ENCODE peak calls at places on chromosomes 4 and X, in five cellular contexts. R, I, M, X and Z are unnamed samples.

GRCh38 chrX:65866146-65866545 is 173.7 kb downstream of the VSIG4 start:
- DNase-seq in R (no peak), I (peak; percentile 55), M (no peak), X (no peak), Z (no peak)

GRCh38 chr4:44446191-44446590 is 2.4 kb downstream of the KCTD8 start:
- DNase-seq in R (no peak), I (no peak), M (no peak), X (no peak), Z (no peak)

GRCh38 chr4:72031868-72032619 is at the start of gene NPFFR2:
- DNase-seq in R (no peak), I (no peak), M (peak; percentile 46), X (peak; percentile 23), Z (no peak)

GRCh38 chr4:147899512-147899911 is 167.6 kb downstream of the ARHGAP10 start:
- DNase-seq in R (no peak), I (no peak), M (no peak), X (no peak), Z (no peak)

GRCh38 chr4:51870441-51871188 is 27.7 kb downstream of the DCUN1D4 start:
- DNase-seq in R (peak; percentile 11), I (no peak), M (no peak), X (no peak), Z (no peak)

GRCh38 chr4:174437756-174438155 is 84.5 kb downstream of the HPGD start:
- DNase-seq in R (no peak), I (no peak), M (no peak), X (no peak), Z (no peak)

GRCh38 chr4:154164931-154165839 is 326.4 kb downstream of the DCHS2 start:
- DNase-seq in R (no peak), I (peak; percentile 69), M (no peak), X (peak; percentile 5), Z (no peak)

GRCh38 chr4:127731406-127731805 is 1.2 kb downstream of the SLC25A31 start:
- DNase-seq in R (no peak), I (no peak), M (no peak), X (no peak), Z (no peak)

GRCh38 chr4:96312049-96312685 is 472.3 kb downstream of the PDHA2 start:
- DNase-seq in R (no peak), I (no peak), M (no peak), X (no peak), Z (no peak)

GRCh38 chr4:145098675-145099037 is 545 bp downstream of the ABCE1 start:
- DNase-seq in R (peak; percentile 52), I (no peak), M (no peak), X (peak; percentile 69), Z (peak; percentile 56)

GRCh38 chr4:10106421-10107039 is 10.1 kb downstream of the WDR1 start:
- DNase-seq in R (peak; percentile 72), I (no peak), M (no peak), X (peak; percentile 84), Z (no peak)

GRCh38 chrX:105745863-105746262 is 76.5 kb upstream of the NRK start:
- DNase-seq in R (no peak), I (no peak), M (no peak), X (no peak), Z (no peak)

GRCh38 chrX:8504451-8504850 is 39.8 kb downstream of the VCX3B start:
- DNase-seq in R (peak; percentile 1), I (no peak), M (no peak), X (no peak), Z (no peak)

GRCh38 chr4:32268949-32269348 is 1548.8 kb downstream of the PCDH7 start:
- DNase-seq in R (peak; percentile 0), I (no peak), M (no peak), X (no peak), Z (no peak)

GRCh38 chr4:184344899-184345572 is 127.4 kb upstream of the ENPP6 start:
- DNase-seq in R (no peak), I (no peak), M (no peak), X (no peak), Z (no peak)

GRCh38 chr4:88975925-88976511 is 81.0 kb downstream of the FAM13A start:
- DNase-seq in R (no peak), I (no peak), M (no peak), X (no peak), Z (no peak)

GRCh38 chr4:1683903-1684755 is at the start of gene FAM53A:
- DNase-seq in R (peak; percentile 84), I (peak; percentile 36), M (peak; percentile 99), X (peak; percentile 92), Z (peak; percentile 58)

GRCh38 chr4:158350161-158350560 is 139.9 kb downstream of the TMEM144 start:
- DNase-seq in R (no peak), I (no peak), M (no peak), X (no peak), Z (no peak)

GRCh38 chrX:139831689-139832456 is 101.0 kb downstream of the ATP11C start:
- DNase-seq in R (peak; percentile 33), I (no peak), M (no peak), X (no peak), Z (no peak)

GRCh38 chrX:102548231-102548630 is 31.7 kb upstream of the TMSB15A start:
- DNase-seq in R (no peak), I (no peak), M (no peak), X (no peak), Z (no peak)

GRCh38 chr4:42638993-42639392 is 17.9 kb downstream of the ATP8A1 start:
- DNase-seq in R (no peak), I (peak; percentile 92), M (no peak), X (no peak), Z (no peak)

GRCh38 chr4:80142396-80143304 is 54.7 kb upstream of the PRDM8 start:
- DNase-seq in R (no peak), I (no peak), M (no peak), X (peak; percentile 76), Z (no peak)

GRCh38 chr4:121785479-121785878 is 15.6 kb upstream of the EXOSC9 start:
- DNase-seq in R (no peak), I (no peak), M (no peak), X (no peak), Z (no peak)

GRCh38 chr4:86845593-86845992 is 3.6 kb downstream of the SLC10A6 start:
- DNase-seq in R (no peak), I (no peak), M (no peak), X (no peak), Z (no peak)

GRCh38 chr4:46946914-46947313 is 37.9 kb upstream of the COX7B2 start:
- DNase-seq in R (peak; percentile 5), I (no peak), M (no peak), X (no peak), Z (no peak)

GRCh38 chr4:165152527-165152926 is 39.9 kb upstream of the TMEM192 start:
- DNase-seq in R (no peak), I (no peak), M (no peak), X (no peak), Z (no peak)

GRCh38 chr4:8334786-8335460 is 65.4 kb downstream of the HTRA3 start:
- DNase-seq in R (no peak), I (no peak), M (no peak), X (no peak), Z (peak; percentile 54)

GRCh38 chr4:187782425-187782824 is 213.1 kb upstream of the ZFP42 start:
- DNase-seq in R (no peak), I (no peak), M (no peak), X (no peak), Z (no peak)

GRCh38 chr4:145125396-145125795 is 27.3 kb downstream of the ABCE1 start:
- DNase-seq in R (no peak), I (no peak), M (no peak), X (no peak), Z (no peak)

GRCh38 chrX:38262715-38263620 is 42.3 kb upstream of the SRPX start:
- DNase-seq in R (no peak), I (no peak), M (no peak), X (no peak), Z (no peak)

GRCh38 chrX:40391662-40392061 is 189.1 kb upstream of the ATP6AP2 start:
- DNase-seq in R (no peak), I (no peak), M (no peak), X (no peak), Z (no peak)

GRCh38 chr4:1380368-1381151 is 25.7 kb downstream of the NKX1-1 start:
- DNase-seq in R (no peak), I (no peak), M (no peak), X (no peak), Z (no peak)

DNA sequence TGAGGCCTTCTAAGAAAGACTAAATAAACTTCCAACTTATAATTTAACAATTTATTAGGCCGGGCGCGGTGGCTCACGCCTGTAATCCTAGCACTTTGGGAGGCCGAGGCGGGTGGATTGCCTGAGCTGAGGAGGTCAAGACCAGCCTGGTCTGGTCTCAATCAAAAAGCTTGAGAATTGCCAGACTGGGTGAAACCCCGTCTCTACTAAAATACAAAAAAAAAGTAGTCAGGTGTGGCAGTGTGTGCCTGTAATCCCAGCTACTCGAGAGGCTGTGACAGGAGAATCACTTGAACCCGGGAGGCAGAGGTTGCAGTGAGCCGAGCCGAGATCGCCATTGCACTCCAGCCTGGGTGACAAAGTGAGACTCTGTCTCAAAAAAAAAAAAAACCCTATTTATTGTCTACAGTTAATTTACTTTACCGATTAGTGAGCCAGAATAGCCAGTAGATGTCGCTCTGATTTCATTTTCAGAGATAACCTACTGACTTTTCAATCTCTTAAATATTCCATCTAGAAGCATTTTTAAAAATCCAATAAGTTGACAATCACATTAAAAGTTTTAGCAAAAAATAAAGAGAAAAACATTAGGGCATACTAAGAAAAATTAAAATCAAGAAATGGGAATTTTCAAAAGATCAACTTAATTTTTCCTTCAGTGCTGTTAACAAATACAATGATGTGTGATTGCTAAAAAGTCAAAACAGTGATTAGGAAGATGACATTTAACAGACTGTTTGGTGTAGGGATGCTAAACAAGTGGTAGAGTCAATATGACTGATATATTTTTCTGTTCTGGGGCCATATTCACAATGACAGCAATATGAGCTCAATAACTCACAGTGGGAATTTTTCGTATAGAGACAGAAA is 4.3 kb upstream of the SHROOM3 start:
- DNase-seq in R (peak; percentile 33), I (no peak), M (no peak), X (peak; percentile 55), Z (peak; percentile 51)
- TF ChIP-seq HDAC2 in R (no peak), I (no peak), M (no peak), X (no peak), Z (no peak)

GRCh38 chr4:142016031-142016430 is 379.6 kb downstream of the IL15 start:
- DNase-seq in R (no peak), I (peak; percentile 0), M (no peak), X (no peak), Z (no peak)
- TF ChIP-seq HDAC2 in R (no peak), I (no peak), M (no peak), X (no peak), Z (no peak)

DNA sequence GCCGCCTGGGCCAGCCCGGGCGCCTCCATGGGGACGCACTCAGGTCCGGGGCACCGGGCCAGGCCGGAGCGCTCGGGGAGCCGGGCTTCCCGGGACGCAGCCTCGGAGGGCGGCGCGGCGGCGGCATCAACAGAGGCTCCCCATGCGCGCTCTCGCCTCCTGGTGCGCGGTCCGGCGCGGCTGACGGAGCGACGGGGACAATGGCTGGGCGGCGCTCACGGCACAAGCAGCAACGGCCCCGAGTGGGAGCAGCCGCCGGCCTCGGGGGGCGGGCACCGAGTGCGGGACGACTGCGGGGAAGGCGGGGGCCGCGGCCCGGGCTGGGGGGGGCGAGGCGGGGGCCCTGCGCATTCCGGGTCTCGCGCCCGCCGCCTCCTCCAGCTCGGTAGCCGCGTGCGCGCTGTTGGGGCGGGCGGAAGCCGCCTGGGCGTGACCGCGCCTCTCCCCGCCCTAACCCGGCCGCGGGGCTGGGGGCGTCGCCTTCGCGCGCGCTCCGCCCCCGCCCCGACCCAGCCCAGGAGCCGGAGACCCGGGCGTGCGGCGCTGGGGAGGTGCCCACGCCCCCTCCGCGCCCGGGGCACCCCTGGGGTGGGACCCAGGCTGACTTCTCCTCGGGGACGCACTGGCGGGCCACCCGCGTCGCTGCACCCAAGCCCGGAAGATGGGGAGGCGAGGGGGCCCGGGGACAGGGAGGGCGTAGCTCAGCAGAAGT is at the start of gene PRKX:
- DNase-seq in R (peak; percentile 61), I (peak; percentile 13), M (peak; percentile 60), X (peak; percentile 71), Z (no peak)
- TF ChIP-seq HDAC2 in R (no peak), I (no peak), M (no peak), X (no peak), Z (no peak)

GRCh38 chr4:173403051-173403450 is 4.1 kb upstream of the SCRG1 start:
- DNase-seq in R (peak; percentile 13), I (no peak), M (no peak), X (no peak), Z (no peak)
- TF ChIP-seq HDAC2 in R (no peak), I (no peak), M (no peak), X (no peak), Z (no peak)